ENCODE peak calls at places on chromosomes 5 and 9, in five cellular contexts. One of them, this sample, is unnamed. For H4K20me1, the result is how much of the 10 kb centered on the place peaks cover.

GRCh38 chr5:74252033-74252430 is 388.5 kb downstream of the ENC1 start:
- DNase-seq in IMR-90: no peak
- DNase-seq in hepatocyte: no peak
- DNase-seq in OCI-LY7: no peak
- DNase-seq in mammary epithelial cell: no peak
- DNase-seq in this sample: no peak

GRCh38 chr5:65086234-65086886 is 317.6 kb downstream of the CWC27 start:
- DNase-seq in OCI-LY7: no peak
- DNase-seq in IMR-90: peak
- DNase-seq in hepatocyte: no peak
- DNase-seq in mammary epithelial cell: peak
- DNase-seq in this sample: no peak

GRCh38 chr5:53095931-53096525 is 13.5 kb downstream of the MOCS2 start:
- DNase-seq in OCI-LY7: peak
- DNase-seq in IMR-90: peak
- DNase-seq in hepatocyte: peak
- DNase-seq in mammary epithelial cell: peak
- DNase-seq in this sample: peak

GRCh38 chr9:127853312-127854168 is 918 bp downstream of the ENG start:
- DNase-seq in IMR-90: no peak
- DNase-seq in mammary epithelial cell: peak
- DNase-seq in hepatocyte: no peak
- DNase-seq in OCI-LY7: no peak
- DNase-seq in this sample: no peak

GRCh38 chr5:39014544-39014943 is 59.7 kb downstream of the RICTOR start:
- DNase-seq in hepatocyte: no peak
- DNase-seq in IMR-90: peak
- DNase-seq in mammary epithelial cell: no peak
- DNase-seq in OCI-LY7: no peak
- DNase-seq in this sample: no peak

GRCh38 chr5:138819065-138819464 is 56.1 kb downstream of the LRRTM2 start:
- DNase-seq in IMR-90: peak
- DNase-seq in OCI-LY7: no peak
- DNase-seq in mammary epithelial cell: no peak
- DNase-seq in hepatocyte: no peak
- DNase-seq in this sample: peak

GRCh38 chr9:26811106-26811505 is 81.5 kb downstream of the CAAP1 start:
- DNase-seq in IMR-90: no peak
- DNase-seq in OCI-LY7: no peak
- DNase-seq in mammary epithelial cell: no peak
- DNase-seq in hepatocyte: no peak
- DNase-seq in this sample: no peak

GRCh38 chr9:214488-215448 is at the start of gene DOCK8:
- DNase-seq in hepatocyte: peak
- DNase-seq in mammary epithelial cell: peak
- DNase-seq in OCI-LY7: peak
- DNase-seq in IMR-90: no peak
- DNase-seq in this sample: peak

GRCh38 chr5:52607425-52607824 is 180.3 kb upstream of the ITGA1 start:
- DNase-seq in OCI-LY7: no peak
- DNase-seq in mammary epithelial cell: no peak
- DNase-seq in hepatocyte: no peak
- DNase-seq in IMR-90: no peak
- DNase-seq in this sample: no peak

GRCh38 chr5:139062910-139063663 is 135.1 kb downstream of the SIL1 start:
- DNase-seq in IMR-90: no peak
- DNase-seq in hepatocyte: no peak
- DNase-seq in mammary epithelial cell: no peak
- DNase-seq in OCI-LY7: no peak
- DNase-seq in this sample: no peak

GRCh38 chr5:3181641-3182040 is 414.0 kb upstream of the IRX1 start:
- DNase-seq in OCI-LY7: no peak
- DNase-seq in IMR-90: no peak
- DNase-seq in hepatocyte: no peak
- DNase-seq in mammary epithelial cell: no peak
- DNase-seq in this sample: peak

DNA sequence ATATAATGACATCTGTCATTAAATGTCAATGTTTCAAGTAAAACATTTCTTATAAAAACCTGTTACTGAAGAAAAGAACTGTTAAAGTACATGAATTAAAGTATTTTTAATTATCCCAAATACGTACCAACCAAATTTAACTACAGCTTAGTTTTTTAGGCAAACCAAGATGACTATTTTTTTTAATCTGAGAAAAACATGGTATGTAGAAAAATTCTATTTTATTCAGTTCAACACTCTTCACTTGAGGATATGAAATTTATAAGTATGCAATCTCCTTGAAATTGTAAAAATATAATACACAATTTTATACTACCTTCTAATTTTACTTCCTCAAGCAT is 75.3 kb upstream of the IFNE start:
- DNase-seq in IMR-90: no peak
- DNase-seq in mammary epithelial cell: no peak
- DNase-seq in hepatocyte: no peak
- DNase-seq in OCI-LY7: no peak
- DNase-seq in this sample: no peak
- H3K4me3 ChIP-seq in IMR-90: peak
- H3K4me3 ChIP-seq in mammary epithelial cell: peak
- H3K4me3 ChIP-seq in hepatocyte: no peak
- H3K4me3 ChIP-seq in OCI-LY7: no peak
- H3K4me3 ChIP-seq in this sample: peak

GRCh38 chr9:135928074-135928730 is 20.9 kb upstream of the CAMSAP1 start:
- DNase-seq in hepatocyte: no peak
- DNase-seq in mammary epithelial cell: no peak
- DNase-seq in OCI-LY7: no peak
- DNase-seq in IMR-90: no peak
- DNase-seq in this sample: no peak
- H4K20me1 ChIP-seq in hepatocyte: under half
- H4K20me1 ChIP-seq in mammary epithelial cell: under half
- H4K20me1 ChIP-seq in OCI-LY7: under half
- H4K20me1 ChIP-seq in IMR-90: under half
- H4K20me1 ChIP-seq in this sample: under half

DNA sequence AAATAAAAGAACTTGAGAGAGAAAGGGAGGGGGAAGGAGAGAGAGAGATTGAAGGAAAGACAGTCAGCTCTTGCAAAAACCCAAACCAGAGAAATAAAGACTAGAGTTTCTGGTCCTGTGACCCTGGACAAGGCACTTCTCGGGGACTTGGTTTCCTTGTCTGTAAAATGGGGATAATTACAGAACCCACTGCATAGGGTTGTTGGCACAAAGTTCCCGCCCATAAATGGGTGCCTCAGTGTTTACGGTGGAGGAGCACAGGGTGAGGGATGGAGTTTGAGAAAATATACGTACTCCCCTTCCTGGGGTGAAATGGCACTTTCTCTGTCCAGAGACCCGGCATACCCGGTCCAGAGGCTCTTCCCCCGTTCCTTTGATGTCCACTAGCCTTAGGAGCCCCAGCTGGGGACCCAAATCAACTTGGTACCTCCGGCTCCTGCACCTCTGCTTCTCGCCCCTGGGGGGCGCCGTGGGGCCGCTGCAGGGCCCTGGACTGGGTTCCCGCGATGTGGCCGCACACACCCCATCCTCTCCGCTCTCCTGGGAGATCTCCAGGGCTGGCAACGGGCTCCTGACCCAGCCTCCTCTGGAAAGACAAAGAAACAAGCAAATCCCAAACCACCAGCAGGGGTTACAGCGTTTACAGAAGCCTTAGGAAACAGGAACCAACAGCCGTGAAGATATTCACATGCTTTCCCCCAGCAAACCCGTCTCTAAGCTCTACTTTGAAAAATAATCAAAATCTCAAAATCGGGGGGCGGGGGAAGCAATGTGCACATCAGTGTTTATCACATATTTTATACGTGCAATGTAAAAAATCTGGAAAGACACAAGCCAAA is 26.3 kb downstream of the PTGES start:
- DNase-seq in OCI-LY7: peak
- DNase-seq in IMR-90: peak
- DNase-seq in hepatocyte: peak
- DNase-seq in mammary epithelial cell: peak
- DNase-seq in this sample: peak
- H3K4me3 ChIP-seq in OCI-LY7: no peak
- H3K4me3 ChIP-seq in IMR-90: no peak
- H3K4me3 ChIP-seq in hepatocyte: no peak
- H3K4me3 ChIP-seq in mammary epithelial cell: no peak
- H3K4me3 ChIP-seq in this sample: no peak

GRCh38 chr5:57805732-57806131 is 323.1 kb upstream of the ACTBL2 start:
- DNase-seq in IMR-90: peak
- DNase-seq in mammary epithelial cell: no peak
- DNase-seq in hepatocyte: no peak
- DNase-seq in OCI-LY7: no peak
- DNase-seq in this sample: no peak
- H4K20me1 ChIP-seq in IMR-90: under half
- H4K20me1 ChIP-seq in mammary epithelial cell: under half
- H4K20me1 ChIP-seq in hepatocyte: under half
- H4K20me1 ChIP-seq in OCI-LY7: under half
- H4K20me1 ChIP-seq in this sample: under half